ENCODE peak calls at places on chromosome 15, in nine cellular contexts. H is transverse colon, Z is sigmoid colon, S is fibroblast of lung, Q is OCI-LY7, N is GM23338, T is adipocyte, M is A549, L is stomach. I is an unnamed sample.

GRCh38 chr15:52797625-52798501 is 7.7 kb upstream of the ONECUT1 start:
- DNase-seq in M (no peak), L (no peak), T (no peak), Q (no peak), Z (no peak), S (no peak), H (no peak), N (peak; percentile 61), I (no peak)

GRCh38 chr15:69974321-69974720 is 123.4 kb downstream of the TLE3 start:
- DNase-seq in Z (no peak), H (no peak), S (no peak), T (no peak), L (no peak), N (no peak), Q (no peak), M (no peak), I (no peak)

GRCh38 chr15:84645496-84645895 is 8.6 kb downstream of the WDR73 start:
- DNase-seq in S (no peak), N (no peak), Q (no peak), L (no peak), Z (peak; percentile 56), T (no peak), H (no peak), M (no peak), I (no peak)

GRCh38 chr15:57566840-57567239 is 24.9 kb upstream of the MYZAP start:
- DNase-seq in Q (no peak), M (no peak), L (peak; percentile 67), S (no peak), Z (peak; percentile 81), H (peak; percentile 82), T (no peak), N (no peak), I (peak; percentile 21)

GRCh38 chr15:40891810-40892448 is 2.3 kb upstream of the VPS18 start:
- DNase-seq in Z (no peak), H (peak; percentile 74), Q (peak; percentile 76), M (no peak), S (peak; percentile 27), L (peak; percentile 71), T (peak; percentile 76), N (peak; percentile 80), I (no peak)

GRCh38 chr15:95169701-95170459 is 938.5 kb downstream of the MCTP2 start:
- DNase-seq in L (peak; percentile 28), N (no peak), T (no peak), Z (peak; percentile 94), M (no peak), Q (no peak), S (no peak), H (peak; percentile 43), I (no peak)

GRCh38 chr15:69990566-69991391 is 106.9 kb downstream of the TLE3 start:
- DNase-seq in H (no peak), L (no peak), N (no peak), S (no peak), M (no peak), Q (no peak), T (no peak), Z (no peak), I (no peak)

GRCh38 chr15:70783610-70784021 is 20.3 kb upstream of the UACA start:
- DNase-seq in H (peak; percentile 48), T (peak; percentile 77), Q (no peak), M (no peak), S (peak; percentile 79), N (no peak), Z (no peak), L (peak; percentile 36), I (peak; percentile 82)

GRCh38 chr15:81327526-81327925 is 3.6 kb upstream of the STARD5 start:
- DNase-seq in M (no peak), Q (no peak), L (no peak), T (peak; percentile 91), N (no peak), H (no peak), Z (no peak), S (peak; percentile 95), I (no peak)

GRCh38 chr15:31227235-31227634 is 99.4 kb upstream of the KLF13 start:
- DNase-seq in L (no peak), M (no peak), Q (no peak), T (no peak), H (no peak), N (no peak), S (no peak), Z (no peak), I (no peak)

GRCh38 chr15:31223478-31224350 is 102.9 kb upstream of the KLF13 start:
- DNase-seq in Q (no peak), S (no peak), M (no peak), N (peak; percentile 16), T (peak; percentile 39), L (peak; percentile 46), Z (no peak), H (no peak), I (no peak)

GRCh38 chr15:31227954-31228542 is 98.6 kb upstream of the KLF13 start:
- DNase-seq in H (no peak), Q (peak; percentile 60), M (no peak), N (no peak), T (no peak), L (no peak), Z (no peak), S (no peak), I (peak; percentile 23)

GRCh38 chr15:31225356-31225955 is 101.2 kb upstream of the KLF13 start:
- DNase-seq in M (no peak), S (no peak), L (no peak), Z (no peak), T (no peak), Q (no peak), N (no peak), H (no peak), I (no peak)

GRCh38 chr15:31226011-31226410 is 100.6 kb upstream of the KLF13 start:
- DNase-seq in H (no peak), N (no peak), Z (no peak), M (no peak), Q (peak; percentile 35), S (no peak), T (no peak), L (no peak), I (no peak)
- H3K4me1 ChIP-seq in H (peaks cover 7% of the 10 kb centered on the region), N (peaks cover 23% of the 10 kb centered on the region), Z (peaks cover 11% of the 10 kb centered on the region), M (peaks cover 17% of the 10 kb centered on the region), Q (peaks cover 68% of the 10 kb centered on the region), S (peaks cover 6% of the 10 kb centered on the region), T (peaks cover 6% of the 10 kb centered on the region), L (peaks cover 44% of the 10 kb centered on the region), I (peaks cover 10% of the 10 kb centered on the region)

GRCh38 chr15:101243420-101243819 is 8.4 kb downstream of the CHSY1 start:
- DNase-seq in T (no peak), N (no peak), S (no peak), Q (no peak), Z (no peak), L (no peak), H (no peak), M (no peak), I (no peak)
- H3K4me1 ChIP-seq in T (peaks cover 17% of the 10 kb centered on the region), N (peaks cover 62% of the 10 kb centered on the region), S (peaks cover 45% of the 10 kb centered on the region), Q (peaks cover 49% of the 10 kb centered on the region), Z (peaks cover 28% of the 10 kb centered on the region), L (peaks cover 79% of the 10 kb centered on the region), H (peaks cover 29% of the 10 kb centered on the region), M (no peaks in the 10 kb centered on the region), I (peaks cover 73% of the 10 kb centered on the region)

GRCh38 chr15:68782589-68783161 is 38.0 kb downstream of the ANP32A start:
- DNase-seq in S (no peak), Z (no peak), Q (no peak), M (no peak), N (no peak), T (no peak), L (no peak), H (no peak), I (peak; percentile 58)

GRCh38 chr15:68781209-68781608 is 39.5 kb downstream of the ANP32A start:
- DNase-seq in N (no peak), Q (no peak), L (no peak), Z (no peak), H (no peak), M (no peak), S (no peak), T (no peak), I (no peak)

GRCh38 chr15:68784206-68784605 is 36.5 kb downstream of the ANP32A start:
- DNase-seq in H (no peak), Q (no peak), Z (no peak), L (no peak), T (no peak), S (no peak), N (no peak), M (no peak), I (peak; percentile 66)

GRCh38 chr15:68781766-68782588 is 38.7 kb downstream of the ANP32A start:
- DNase-seq in H (no peak), L (no peak), Z (no peak), S (no peak), M (no peak), Q (no peak), T (no peak), N (no peak), I (peak; percentile 70)

DNA sequence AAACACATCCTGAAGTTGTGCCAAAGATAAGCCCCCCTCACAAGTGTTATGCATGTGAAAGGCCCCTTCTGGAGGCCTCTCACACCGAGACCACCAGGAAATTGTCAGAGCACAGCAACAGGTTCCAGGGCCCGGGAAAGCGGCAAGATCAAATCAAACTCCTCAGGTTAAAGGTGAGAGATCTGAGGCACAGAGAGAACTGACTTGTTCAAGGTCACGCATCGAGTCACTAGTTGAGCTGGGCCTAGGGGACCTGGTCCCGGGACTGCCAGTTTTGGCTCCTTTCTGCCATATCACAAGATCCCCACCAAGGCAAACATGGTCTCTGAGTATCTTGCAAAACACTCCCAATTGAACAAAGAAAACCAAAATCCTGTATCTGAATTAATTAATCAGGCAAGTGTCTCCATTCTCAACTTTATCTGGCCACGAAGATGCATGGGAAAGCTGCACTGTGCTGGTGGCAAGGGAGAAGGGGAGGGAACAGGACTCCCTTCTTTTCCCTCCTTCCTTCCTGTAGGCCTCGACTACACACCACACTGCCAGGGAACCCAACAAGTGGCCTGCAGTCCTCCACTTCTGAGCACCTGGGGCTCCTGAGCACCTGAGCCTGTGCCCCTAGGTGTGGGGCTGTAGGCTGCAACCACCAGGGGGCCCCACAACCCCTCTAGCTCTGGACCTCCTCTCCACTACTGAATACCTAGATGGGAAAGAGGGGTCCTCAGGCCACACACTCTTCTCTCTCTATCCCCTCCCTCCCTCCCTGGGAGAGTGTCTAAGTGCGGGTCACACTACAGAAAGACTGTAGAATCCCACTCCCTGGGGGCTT is 37.3 kb downstream of the ANP32A start:
- DNase-seq in Z (peak; percentile 63), Q (peak; percentile 66), M (peak; percentile 75), T (no peak), N (peak; percentile 84), H (peak; percentile 72), L (peak; percentile 77), S (no peak), I (peak; percentile 45)
- H3K4me1 ChIP-seq in Z (no peaks in the 10 kb centered on the region), Q (no peaks in the 10 kb centered on the region), M (peaks cover 10% of the 10 kb centered on the region), T (no peaks in the 10 kb centered on the region), N (peaks cover 27% of the 10 kb centered on the region), H (peaks cover 16% of the 10 kb centered on the region), L (peaks cover 41% of the 10 kb centered on the region), S (no peaks in the 10 kb centered on the region), I (peaks cover 14% of the 10 kb centered on the region)

DNA sequence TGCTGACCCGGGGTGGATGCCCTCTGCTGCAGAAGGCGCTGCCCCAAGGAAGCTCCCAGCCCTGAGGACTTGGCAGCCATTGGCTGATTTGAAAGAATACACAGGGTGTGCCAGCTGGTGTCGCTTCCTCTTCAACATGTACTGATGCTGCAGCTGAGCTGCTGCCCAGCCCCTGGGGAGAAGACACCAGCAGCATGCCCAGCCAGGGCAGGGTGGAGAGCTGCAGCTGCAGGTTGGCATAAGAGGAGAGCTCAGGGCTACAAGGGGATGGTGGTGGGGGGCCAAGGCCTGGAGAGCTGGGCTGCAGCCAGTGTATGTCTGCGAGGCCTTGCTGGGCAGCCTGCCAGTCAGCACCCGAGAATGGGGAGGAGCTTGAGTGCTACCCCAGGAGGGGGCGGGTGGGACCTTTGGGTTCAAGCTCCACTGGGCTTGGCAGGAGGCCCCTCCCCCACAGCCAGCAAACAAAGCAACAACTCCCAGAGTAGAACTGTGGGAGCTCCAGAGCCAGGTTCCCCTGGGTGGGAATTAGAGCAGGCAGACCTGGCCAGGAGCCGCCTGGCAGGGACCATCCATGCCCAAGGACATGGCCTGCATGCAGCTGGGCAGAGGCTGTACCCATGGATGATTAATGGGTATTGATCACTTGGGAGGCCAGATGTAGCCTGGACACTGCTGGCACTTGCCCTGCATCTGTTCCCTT is 9.2 kb upstream of the SEMA4B start:
- DNase-seq in Q (peak; percentile 89), H (peak; percentile 91), N (no peak), T (no peak), M (no peak), S (peak; percentile 29), Z (peak; percentile 95), L (peak; percentile 85), I (peak; percentile 89)
- H3K4me1 ChIP-seq in Q (peaks cover 62% of the 10 kb centered on the region), H (peaks cover 50% of the 10 kb centered on the region), N (no peaks in the 10 kb centered on the region), T (peaks cover 12% of the 10 kb centered on the region), M (peaks cover 55% of the 10 kb centered on the region), S (peaks cover 9% of the 10 kb centered on the region), Z (peaks cover 56% of the 10 kb centered on the region), L (peaks cover 59% of the 10 kb centered on the region), I (peaks cover 56% of the 10 kb centered on the region)

I was measured in RWPE2.